ENCODE peak calls at places on chromosomes 12 and 14, in five cellular contexts. X is H1, F is HepG2, V is HEK293T, E is GM12878. O is an unnamed sample.

GRCh38 chr14:105092124-105092911 is 27.1 kb upstream of the GPR132 start:
- DNase-seq in X (no peak), F (no peak), V (no peak), E (no peak), O (no peak)

GRCh38 chr12:21697829-21698630 is 40.4 kb upstream of the LDHB start:
- DNase-seq in X (no peak), F (peak), V (no peak), E (no peak), O (peak)

GRCh38 chr14:33530358-33530757 is 420.5 kb downstream of the EGLN3 start:
- DNase-seq in X (no peak), F (no peak), V (no peak), E (no peak), O (no peak)

GRCh38 chr14:75164809-75165208 is 11.6 kb downstream of the TMED10 start:
- DNase-seq in X (no peak), F (no peak), V (no peak), E (no peak), O (no peak)

GRCh38 chr12:122614839-122615238 is 87.8 kb downstream of the KNTC1 start:
- DNase-seq in X (no peak), F (no peak), V (no peak), E (no peak), O (no peak)

GRCh38 chr14:72946491-72946890 is 20.2 kb downstream of the DCAF4 start:
- DNase-seq in X (no peak), F (no peak), V (no peak), E (no peak), O (no peak)

GRCh38 chr12:46998811-46999368 is 80.5 kb upstream of the PCED1B start:
- DNase-seq in X (no peak), F (no peak), V (no peak), E (no peak), O (no peak)

GRCh38 chr14:23094666-23095195 is at the start of gene ACIN1:
- DNase-seq in X (no peak), F (peak), V (no peak), E (peak), O (peak)

GRCh38 chr14:80584638-80585505 is 356.7 kb downstream of the CEP128 start:
- DNase-seq in X (no peak), F (peak), V (no peak), E (no peak), O (no peak)

GRCh38 chr12:116687888-116688287 is 50.0 kb downstream of the SPRING1 start:
- DNase-seq in X (peak), F (peak), V (peak), E (no peak), O (peak)

GRCh38 chr14:92466068-92466458 is 47.5 kb upstream of the RIN3 start:
- DNase-seq in X (no peak), F (no peak), V (no peak), E (no peak), O (no peak)

GRCh38 chr12:124489915-124490583 is 77.4 kb downstream of the NCOR2 start:
- DNase-seq in X (no peak), F (no peak), V (no peak), E (no peak), O (no peak)

GRCh38 chr12:52975820-52976573 is 27.1 kb downstream of the KRT18 start:
- DNase-seq in X (no peak), F (peak), V (no peak), E (no peak), O (peak)

GRCh38 chr12:100612557-100612956 is 39.1 kb downstream of the GAS2L3 start:
- DNase-seq in X (no peak), F (no peak), V (no peak), E (no peak), O (no peak)

GRCh38 chr12:109018276-109018675 is 2.6 kb downstream of the SVOP start:
- DNase-seq in X (no peak), F (no peak), V (no peak), E (no peak), O (no peak)

GRCh38 chr12:29286081-29286800 is 94.7 kb downstream of the ERGIC2 start:
- DNase-seq in X (no peak), F (no peak), V (no peak), E (no peak), O (no peak)

GRCh38 chr12:98188649-98189048 is 326.7 kb upstream of the TMPO start:
- DNase-seq in X (no peak), F (no peak), V (no peak), E (no peak), O (no peak)

GRCh38 chr12:6873094-6874006 is at the start of gene SPSB2:
- DNase-seq in X (peak), F (peak), V (peak), E (peak), O (peak)

GRCh38 chr12:6956332-6956727 is 5.2 kb downstream of the PTPN6 start:
- DNase-seq in X (no peak), F (no peak), V (no peak), E (no peak), O (no peak)

GRCh38 chr12:83122623-83122934 is 435.9 kb downstream of the TMTC2 start:
- DNase-seq in X (no peak), F (no peak), V (no peak), E (no peak), O (no peak)

GRCh38 chr12:130803707-130804106 is 35.3 kb downstream of the STX2 start:
- DNase-seq in X (no peak), F (no peak), V (no peak), E (no peak), O (no peak)

GRCh38 chr12:114360485-114360884 is 45.5 kb downstream of the TBX5 start:
- DNase-seq in X (no peak), F (no peak), V (no peak), E (no peak), O (no peak)

GRCh38 chr12:8996682-8997405 is 7.5 kb downstream of the KLRG1 start:
- DNase-seq in X (no peak), F (no peak), V (no peak), E (peak), O (no peak)

GRCh38 chr12:53255993-53256392 is 12.1 kb upstream of the ESPL1 start:
- DNase-seq in X (no peak), F (no peak), V (no peak), E (no peak), O (no peak)

GRCh38 chr12:54689984-54690383 is 41.8 kb upstream of the DCD start:
- DNase-seq in X (peak), F (no peak), V (peak), E (no peak), O (peak)

GRCh38 chr14:24155100-24155499 is 6.0 kb upstream of the IRF9 start:
- DNase-seq in X (no peak), F (no peak), V (no peak), E (no peak), O (no peak)

GRCh38 chr12:64691227-64691792 is 67.9 kb downstream of the GNS start:
- DNase-seq in X (no peak), F (no peak), V (no peak), E (no peak), O (no peak)

GRCh38 chr12:87812711-87813110 is 216.5 kb downstream of the C12orf50 start:
- DNase-seq in X (no peak), F (no peak), V (no peak), E (no peak), O (no peak)

GRCh38 chr14:91143862-91144261 is 30.0 kb downstream of the DGLUCY start:
- DNase-seq in X (no peak), F (no peak), V (no peak), E (no peak), O (no peak)

GRCh38 chr12:52175411-52176350 is 16.1 kb downstream of the KRT80 start:
- DNase-seq in X (no peak), F (peak), V (peak), E (no peak), O (no peak)

GRCh38 chr12:30578426-30578825 is 117.2 kb downstream of the IPO8 start:
- DNase-seq in X (no peak), F (no peak), V (no peak), E (no peak), O (no peak)

GRCh38 chr12:131370791-131371579 is 339.9 kb upstream of the SFSWAP start:
- DNase-seq in X (no peak), F (no peak), V (no peak), E (no peak), O (no peak)

GRCh38 chr12:76804435-76804976 is 40.6 kb downstream of the ZDHHC17 start:
- DNase-seq in X (no peak), F (no peak), V (peak), E (no peak), O (no peak)

GRCh38 chr12:76802060-76802459 is 38.1 kb downstream of the ZDHHC17 start:
- DNase-seq in X (no peak), F (no peak), V (no peak), E (no peak), O (no peak)

GRCh38 chr12:76798864-76799263 is 34.9 kb downstream of the ZDHHC17 start:
- DNase-seq in X (no peak), F (no peak), V (no peak), E (no peak), O (no peak)

DNA sequence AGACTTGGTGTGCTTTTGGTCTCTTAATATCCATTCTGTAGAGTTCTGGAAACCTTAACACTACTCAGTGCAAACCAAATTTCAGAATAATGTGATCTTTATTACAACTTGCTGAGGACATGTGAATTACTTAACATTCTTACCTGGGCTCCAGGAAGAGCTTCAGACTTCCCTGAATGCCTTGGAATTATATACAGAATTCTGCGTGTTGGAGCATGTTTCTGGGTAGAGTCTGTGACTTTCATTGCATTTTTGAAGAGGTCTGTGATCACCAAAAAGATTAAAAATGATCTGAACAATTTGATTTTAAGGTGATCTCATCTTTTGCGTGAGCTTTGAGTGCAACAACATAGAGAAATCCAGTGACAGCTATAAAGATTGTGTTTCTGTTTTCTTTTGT is 35.4 kb downstream of the ZDHHC17 start:
- DNase-seq in X (no peak), F (no peak), V (no peak), E (no peak), O (no peak)
- TF ChIP-seq SUZ12 in X (no peak), F (no peak), V (no peak), E (no peak), O (no peak)

DNA sequence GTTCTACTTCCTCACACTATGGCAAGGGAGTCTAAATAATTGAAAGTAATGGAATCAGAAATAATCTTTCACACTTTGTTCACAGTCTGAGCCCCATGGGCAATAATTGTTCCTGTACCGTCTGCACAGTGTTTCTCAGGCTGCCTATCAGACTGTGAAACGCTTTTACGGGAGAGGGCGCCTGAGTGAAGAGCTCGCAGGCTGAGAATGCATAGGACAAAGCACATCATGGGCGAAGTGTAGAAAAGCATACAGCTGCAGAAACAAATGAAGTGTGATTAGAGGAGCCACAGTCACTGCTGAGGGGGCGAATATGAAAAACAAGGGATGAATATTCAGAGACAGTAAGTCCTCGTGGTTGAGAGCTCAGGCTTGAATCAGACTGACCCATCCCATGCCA is 438.3 kb upstream of the DCN start:
- DNase-seq in X (no peak), F (no peak), V (peak), E (no peak), O (no peak)
- TF ChIP-seq SUZ12 in X (no peak), F (no peak), V (no peak), E (no peak), O (no peak)

GRCh38 chr14:54489318-54489683 is 521 bp upstream of the GMFB start:
- DNase-seq in X (no peak), F (no peak), V (no peak), E (no peak), O (no peak)

GRCh38 chr14:54488318-54488645 is 498 bp downstream of the GMFB start:
- DNase-seq in X (no peak), F (no peak), V (no peak), E (no peak), O (no peak)

GRCh38 chr14:54488646-54489317 is at the start of gene GMFB:
- DNase-seq in X (peak), F (peak), V (peak), E (peak), O (peak)

GRCh38 chr14:54489731-54490447 is 1.1 kb upstream of the GMFB start:
- DNase-seq in X (no peak), F (no peak), V (no peak), E (no peak), O (no peak)

DNA sequence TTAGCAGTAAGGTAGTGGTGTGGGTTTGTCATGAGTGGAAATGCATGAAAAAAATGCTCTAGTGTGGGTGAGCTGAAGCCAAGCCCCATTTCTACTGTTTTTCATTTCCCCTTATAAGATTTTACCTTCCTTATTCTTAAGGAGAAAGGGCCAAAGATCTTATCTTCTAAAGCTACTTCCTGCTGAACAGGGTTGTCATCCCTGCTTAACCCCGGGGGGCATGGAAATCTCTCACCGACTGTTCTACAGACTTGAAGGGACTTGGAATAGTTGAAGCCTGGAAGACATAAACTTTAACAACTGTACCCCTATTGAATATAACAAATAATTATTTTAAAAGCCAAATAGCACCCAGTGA is 1.6 kb upstream of the GMFB start:
- DNase-seq in X (no peak), F (no peak), V (no peak), E (no peak), O (no peak)
- TF ChIP-seq SUZ12 in X (no peak), F (no peak), V (no peak), E (no peak), O (no peak)

GRCh38 chr12:93417967-93418480 is 23.7 kb downstream of the UBE2N start:
- DNase-seq in X (no peak), F (no peak), V (no peak), E (no peak), O (no peak)

GRCh38 chr12:93419388-93420034 is 22.2 kb downstream of the UBE2N start:
- DNase-seq in X (no peak), F (peak), V (peak), E (no peak), O (no peak)

DNA sequence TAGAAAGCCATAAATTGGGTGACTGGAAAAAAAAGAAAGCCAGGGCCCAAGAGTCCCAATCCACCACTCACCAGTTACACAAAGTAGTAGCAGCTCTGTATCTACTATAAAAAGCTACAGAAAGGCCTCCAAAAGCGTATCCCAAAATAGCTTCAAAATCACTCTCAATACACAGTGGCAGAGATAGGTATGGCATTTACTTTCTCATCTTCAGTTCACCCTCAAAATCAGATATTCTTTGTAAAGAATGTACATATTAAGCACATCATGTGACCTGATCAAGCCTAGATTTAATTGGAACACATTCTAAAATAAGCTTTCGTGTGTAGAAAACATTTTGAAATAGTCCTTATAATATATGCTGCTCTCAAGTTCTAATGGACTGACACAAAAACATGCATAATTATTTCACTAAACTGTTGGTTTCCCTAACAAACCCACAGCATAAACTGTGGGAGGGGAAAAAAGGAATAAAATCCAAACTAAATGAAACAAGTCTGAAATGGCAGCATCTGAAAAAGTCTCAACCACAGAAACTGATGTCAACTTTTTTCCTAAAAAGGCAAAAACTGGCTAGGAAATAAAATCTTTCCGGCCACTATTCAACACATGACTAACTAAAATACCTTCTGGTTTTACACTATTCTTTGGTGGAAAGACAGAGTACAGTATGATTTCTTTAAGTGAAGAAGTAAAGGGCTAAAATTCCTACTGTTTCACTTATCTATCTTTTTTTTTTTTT is 25.9 kb downstream of the UBE2N start:
- DNase-seq in X (no peak), F (no peak), V (no peak), E (no peak), O (no peak)
- TF ChIP-seq SUZ12 in X (no peak), F (no peak), V (no peak), E (no peak), O (no peak)

DNA sequence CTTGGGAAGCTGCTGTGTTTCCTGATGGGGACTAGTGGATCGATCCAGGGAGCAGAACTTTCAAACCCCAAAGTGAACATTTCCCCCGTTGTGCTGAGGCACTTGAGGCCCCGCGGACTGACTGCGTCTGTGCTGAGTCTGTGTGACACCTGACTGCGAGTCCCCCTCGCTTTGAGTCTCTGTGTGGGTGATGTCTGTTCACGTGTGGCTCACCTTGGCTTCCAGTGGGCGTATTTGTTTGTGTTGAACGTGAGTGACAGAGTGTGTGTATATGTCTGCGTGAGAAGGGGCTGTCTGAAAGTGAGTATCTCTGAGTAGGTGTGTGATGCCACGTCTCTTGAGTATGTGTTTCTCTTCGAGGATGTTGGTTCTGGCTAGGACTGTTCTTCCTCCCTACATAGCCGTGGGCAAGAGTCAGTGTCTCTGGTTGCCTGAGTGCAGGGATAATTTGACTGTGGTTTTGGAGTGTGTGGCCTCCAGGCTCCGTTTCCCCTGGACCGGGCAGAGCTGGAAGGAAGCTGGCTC is 1.3 kb downstream of the TEAD4 start:
- DNase-seq in X (no peak), F (peak), V (no peak), E (no peak), O (no peak)
- TF ChIP-seq SUZ12 in X (peak), F (no peak), V (no peak), E (no peak), O (no peak)

DNA sequence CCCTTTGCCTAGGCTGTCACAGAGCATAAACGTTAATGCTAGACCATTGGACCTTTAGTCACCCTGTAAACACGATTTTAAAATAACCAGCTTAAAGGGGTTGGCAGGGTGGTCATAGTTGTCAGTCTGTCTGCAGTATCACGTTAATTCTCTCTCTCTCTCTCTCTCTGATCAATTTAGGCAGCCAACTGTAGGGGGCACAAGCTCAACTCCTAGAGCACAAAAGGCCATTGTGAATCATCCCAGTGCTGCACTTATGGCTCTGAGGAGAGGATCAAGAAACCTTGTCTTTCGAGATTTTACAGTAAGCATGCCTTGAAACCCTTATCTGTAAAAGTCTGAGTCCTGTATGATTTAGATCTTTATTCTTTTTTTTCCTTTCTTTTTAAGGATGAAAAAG is 97.1 kb downstream of the SCAF11 start:
- DNase-seq in X (no peak), F (peak), V (peak), E (no peak), O (peak)
- TF ChIP-seq SUZ12 in X (no peak), F (no peak), V (no peak), E (no peak), O (no peak)

GRCh38 chr14:99534863-99535262 is 53.7 kb downstream of the CCNK start:
- DNase-seq in X (no peak), F (no peak), V (no peak), E (no peak), O (no peak)
- TF ChIP-seq SUZ12 in X (no peak), F (no peak), V (no peak), E (no peak), O (no peak)

GRCh38 chr14:51224551-51224950 is 15.5 kb upstream of the TMX1 start:
- DNase-seq in X (no peak), F (no peak), V (no peak), E (no peak), O (no peak)

GRCh38 chr14:51225751-51226150 is 14.3 kb upstream of the TMX1 start:
- DNase-seq in X (no peak), F (no peak), V (no peak), E (no peak), O (no peak)

DNA sequence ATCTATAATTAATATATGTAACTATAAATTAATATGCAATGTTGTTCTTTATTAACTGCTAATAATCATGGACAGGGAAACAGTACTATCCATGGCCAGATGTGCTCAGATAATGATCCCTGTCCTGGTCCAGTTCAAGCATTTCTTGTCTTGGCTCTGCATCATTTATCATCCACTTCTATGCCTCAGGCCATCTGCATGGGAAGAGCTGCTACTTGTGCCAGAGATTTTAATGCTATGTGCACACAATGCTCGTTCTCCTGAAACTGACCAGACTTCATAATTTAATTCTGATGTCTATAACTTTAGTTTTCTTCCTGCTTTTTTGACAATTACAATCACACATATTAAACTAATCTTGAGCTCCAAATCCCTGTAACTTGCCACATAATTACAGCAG is 11.2 kb upstream of the TMX1 start:
- DNase-seq in X (no peak), F (no peak), V (no peak), E (no peak), O (no peak)
- TF ChIP-seq SUZ12 in X (no peak), F (no peak), V (no peak), E (no peak), O (no peak)

GRCh38 chr14:71751264-71751663 is 181.0 kb upstream of the RGS6 start:
- DNase-seq in X (no peak), F (no peak), V (no peak), E (no peak), O (no peak)
- TF ChIP-seq SUZ12 in X (no peak), F (no peak), V (no peak), E (no peak), O (no peak)

O was measured in NT2/D1.